ENCODE peak calls at places on chromosome 5, in six cellular contexts. One of them, this sample, is unnamed.

GRCh38 chr5:84437673-84438315 is 53.1 kb upstream of the EDIL3 start:
- DNase-seq in foreskin fibroblast: peak; percentile 14
- DNase-seq in CD8-positive, alpha-beta T cell: no peak
- DNase-seq in fibroblast of pulmonary artery: peak; percentile 73
- DNase-seq in osteocyte: no peak
- DNase-seq in tibial nerve: no peak
- DNase-seq in this sample: no peak

GRCh38 chr5:6302684-6303083 is 75.7 kb downstream of the MED10 start:
- DNase-seq in CD8-positive, alpha-beta T cell: no peak
- DNase-seq in tibial nerve: no peak
- DNase-seq in foreskin fibroblast: no peak
- DNase-seq in fibroblast of pulmonary artery: no peak
- DNase-seq in osteocyte: no peak
- DNase-seq in this sample: no peak

GRCh38 chr5:39452846-39453245 is 28.1 kb upstream of the DAB2 start:
- DNase-seq in tibial nerve: no peak
- DNase-seq in osteocyte: no peak
- DNase-seq in fibroblast of pulmonary artery: peak; percentile 44
- DNase-seq in CD8-positive, alpha-beta T cell: no peak
- DNase-seq in foreskin fibroblast: no peak
- DNase-seq in this sample: no peak

GRCh38 chr5:103901885-103902284 is 339.3 kb upstream of the NUDT12 start:
- DNase-seq in CD8-positive, alpha-beta T cell: no peak
- DNase-seq in fibroblast of pulmonary artery: no peak
- DNase-seq in tibial nerve: no peak
- DNase-seq in osteocyte: no peak
- DNase-seq in foreskin fibroblast: no peak
- DNase-seq in this sample: no peak

GRCh38 chr5:142825378-142826089 is 55.4 kb downstream of the ARHGAP26 start:
- DNase-seq in osteocyte: no peak
- DNase-seq in CD8-positive, alpha-beta T cell: no peak
- DNase-seq in foreskin fibroblast: no peak
- DNase-seq in fibroblast of pulmonary artery: no peak
- DNase-seq in tibial nerve: no peak
- DNase-seq in this sample: no peak

GRCh38 chr5:12661617-12662370 is 757.5 kb upstream of the CTNND2 start:
- DNase-seq in osteocyte: no peak
- DNase-seq in foreskin fibroblast: no peak
- DNase-seq in CD8-positive, alpha-beta T cell: no peak
- DNase-seq in tibial nerve: no peak
- DNase-seq in fibroblast of pulmonary artery: no peak
- DNase-seq in this sample: no peak

GRCh38 chr5:149550267-149550582 is 1.0 kb downstream of the CSNK1A1 start:
- DNase-seq in CD8-positive, alpha-beta T cell: no peak
- DNase-seq in tibial nerve: peak; percentile 17
- DNase-seq in fibroblast of pulmonary artery: peak; percentile 73
- DNase-seq in osteocyte: no peak
- DNase-seq in foreskin fibroblast: peak; percentile 58
- DNase-seq in this sample: no peak

GRCh38 chr5:55896663-55897062 is 45.5 kb downstream of the IL31RA start:
- DNase-seq in CD8-positive, alpha-beta T cell: no peak
- DNase-seq in tibial nerve: no peak
- DNase-seq in osteocyte: no peak
- DNase-seq in fibroblast of pulmonary artery: peak; percentile 56
- DNase-seq in foreskin fibroblast: no peak
- DNase-seq in this sample: no peak

GRCh38 chr5:134846641-134846960 is 833 bp downstream of the C5orf24 start:
- DNase-seq in tibial nerve: no peak
- DNase-seq in foreskin fibroblast: no peak
- DNase-seq in fibroblast of pulmonary artery: peak; percentile 22
- DNase-seq in osteocyte: no peak
- DNase-seq in CD8-positive, alpha-beta T cell: no peak
- DNase-seq in this sample: no peak

GRCh38 chr5:168290902-168291280 is 554 bp upstream of the WWC1 start:
- DNase-seq in foreskin fibroblast: no peak
- DNase-seq in osteocyte: no peak
- DNase-seq in CD8-positive, alpha-beta T cell: no peak
- DNase-seq in fibroblast of pulmonary artery: no peak
- DNase-seq in tibial nerve: no peak
- DNase-seq in this sample: no peak

GRCh38 chr5:168288349-168289245 is 2.8 kb upstream of the WWC1 start:
- DNase-seq in fibroblast of pulmonary artery: no peak
- DNase-seq in foreskin fibroblast: no peak
- DNase-seq in osteocyte: no peak
- DNase-seq in CD8-positive, alpha-beta T cell: no peak
- DNase-seq in tibial nerve: no peak
- DNase-seq in this sample: no peak

GRCh38 chr5:168291961-168292782 is 727 bp downstream of the WWC1 start:
- DNase-seq in osteocyte: no peak
- DNase-seq in foreskin fibroblast: peak; percentile 18
- DNase-seq in CD8-positive, alpha-beta T cell: no peak
- DNase-seq in tibial nerve: no peak
- DNase-seq in fibroblast of pulmonary artery: no peak
- DNase-seq in this sample: peak; percentile 58

GRCh38 chr5:168292783-168293696 is 1.6 kb downstream of the WWC1 start:
- DNase-seq in tibial nerve: no peak
- DNase-seq in osteocyte: no peak
- DNase-seq in foreskin fibroblast: no peak
- DNase-seq in CD8-positive, alpha-beta T cell: no peak
- DNase-seq in fibroblast of pulmonary artery: no peak
- DNase-seq in this sample: no peak

GRCh38 chr5:168291281-168291960 is at the start of gene WWC1:
- DNase-seq in osteocyte: no peak
- DNase-seq in tibial nerve: no peak
- DNase-seq in CD8-positive, alpha-beta T cell: peak; percentile 24
- DNase-seq in foreskin fibroblast: peak; percentile 36
- DNase-seq in fibroblast of pulmonary artery: no peak
- DNase-seq in this sample: peak; percentile 71
- TF ChIP-seq CTCF in osteocyte: peak; percentile 48
- TF ChIP-seq CTCF in tibial nerve: no peak
- TF ChIP-seq CTCF in CD8-positive, alpha-beta T cell: no peak
- TF ChIP-seq CTCF in foreskin fibroblast: peak; percentile 21
- TF ChIP-seq CTCF in fibroblast of pulmonary artery: no peak
- TF ChIP-seq CTCF in this sample: no peak

DNA sequence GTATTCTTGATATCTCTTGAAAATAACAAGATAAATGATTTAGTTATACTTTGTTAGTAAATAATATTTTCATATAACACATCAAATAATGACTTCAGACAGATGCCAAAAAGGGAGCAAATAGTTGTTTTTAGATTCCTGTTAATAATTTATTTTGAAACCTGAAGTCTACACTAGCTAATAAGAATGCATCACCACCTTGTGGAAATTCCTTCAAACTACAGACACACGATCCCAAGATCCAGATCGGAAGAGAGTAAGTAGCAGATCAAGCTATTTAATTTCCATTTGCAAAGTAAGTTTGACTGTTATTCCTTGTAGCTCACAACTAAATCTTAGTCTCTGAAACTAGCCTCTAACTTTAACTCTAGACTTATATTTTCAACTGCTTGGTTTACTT is 35.5 kb upstream of the ISL1 start:
- DNase-seq in CD8-positive, alpha-beta T cell: no peak
- DNase-seq in tibial nerve: no peak
- DNase-seq in fibroblast of pulmonary artery: no peak
- DNase-seq in foreskin fibroblast: no peak
- DNase-seq in osteocyte: no peak
- DNase-seq in this sample: no peak
- TF ChIP-seq CTCF in CD8-positive, alpha-beta T cell: no peak
- TF ChIP-seq CTCF in tibial nerve: no peak
- TF ChIP-seq CTCF in fibroblast of pulmonary artery: no peak
- TF ChIP-seq CTCF in foreskin fibroblast: no peak
- TF ChIP-seq CTCF in osteocyte: no peak
- TF ChIP-seq CTCF in this sample: peak; percentile 55

GRCh38 chr5:17620627-17621026 is 10.4 kb downstream of the TAF11L12 start:
- DNase-seq in foreskin fibroblast: no peak
- DNase-seq in osteocyte: no peak
- DNase-seq in CD8-positive, alpha-beta T cell: no peak
- DNase-seq in tibial nerve: no peak
- DNase-seq in fibroblast of pulmonary artery: no peak
- DNase-seq in this sample: no peak

GRCh38 chr5:17614872-17615605 is 4.8 kb downstream of the TAF11L12 start:
- DNase-seq in CD8-positive, alpha-beta T cell: no peak
- DNase-seq in osteocyte: no peak
- DNase-seq in foreskin fibroblast: no peak
- DNase-seq in fibroblast of pulmonary artery: no peak
- DNase-seq in tibial nerve: no peak
- DNase-seq in this sample: no peak

DNA sequence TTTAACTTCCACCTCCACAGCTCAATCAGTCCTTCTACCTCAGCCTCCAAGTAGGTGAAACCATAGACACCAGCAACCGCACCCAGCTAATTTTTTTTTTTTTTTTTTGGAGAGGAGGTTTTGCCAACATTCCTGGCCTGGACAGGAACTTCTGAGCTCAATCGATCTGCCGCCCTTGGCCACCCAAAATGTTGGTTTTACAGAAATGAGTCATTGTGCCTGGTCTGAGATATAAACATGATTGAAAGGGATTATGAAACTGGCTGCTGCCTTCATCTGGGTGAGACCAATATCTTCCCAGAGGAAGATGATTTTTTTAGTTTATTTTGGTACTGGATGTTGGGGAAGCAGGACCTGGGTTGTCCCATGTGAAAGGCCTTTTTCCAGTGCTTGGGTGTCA is 9.2 kb downstream of the TAF11L12 start:
- DNase-seq in fibroblast of pulmonary artery: no peak
- DNase-seq in foreskin fibroblast: no peak
- DNase-seq in tibial nerve: no peak
- DNase-seq in CD8-positive, alpha-beta T cell: no peak
- DNase-seq in osteocyte: no peak
- DNase-seq in this sample: no peak
- TF ChIP-seq CTCF in fibroblast of pulmonary artery: no peak
- TF ChIP-seq CTCF in foreskin fibroblast: no peak
- TF ChIP-seq CTCF in tibial nerve: no peak
- TF ChIP-seq CTCF in CD8-positive, alpha-beta T cell: no peak
- TF ChIP-seq CTCF in osteocyte: no peak
- TF ChIP-seq CTCF in this sample: no peak

DNA sequence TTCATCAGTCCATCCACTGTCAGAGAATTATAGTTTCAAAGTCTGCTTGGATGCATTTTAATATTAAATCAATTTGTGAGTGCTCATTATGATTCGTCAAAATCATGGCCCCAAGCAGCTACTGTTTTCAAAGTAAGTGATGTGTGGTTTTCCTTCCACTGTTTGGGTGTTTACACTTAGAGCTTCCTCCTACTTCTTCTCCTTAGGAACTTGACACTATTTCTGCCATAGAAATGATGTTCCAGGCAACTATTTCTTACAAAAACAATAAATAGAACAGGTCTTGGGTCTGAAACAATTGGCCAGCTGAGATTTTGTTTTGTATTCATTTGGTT is 132.8 kb upstream of the RAI14 start:
- DNase-seq in fibroblast of pulmonary artery: no peak
- DNase-seq in osteocyte: no peak
- DNase-seq in tibial nerve: no peak
- DNase-seq in foreskin fibroblast: no peak
- DNase-seq in CD8-positive, alpha-beta T cell: no peak
- DNase-seq in this sample: no peak
- TF ChIP-seq CTCF in fibroblast of pulmonary artery: no peak
- TF ChIP-seq CTCF in osteocyte: no peak
- TF ChIP-seq CTCF in tibial nerve: no peak
- TF ChIP-seq CTCF in foreskin fibroblast: no peak
- TF ChIP-seq CTCF in CD8-positive, alpha-beta T cell: peak; percentile 34
- TF ChIP-seq CTCF in this sample: no peak

DNA sequence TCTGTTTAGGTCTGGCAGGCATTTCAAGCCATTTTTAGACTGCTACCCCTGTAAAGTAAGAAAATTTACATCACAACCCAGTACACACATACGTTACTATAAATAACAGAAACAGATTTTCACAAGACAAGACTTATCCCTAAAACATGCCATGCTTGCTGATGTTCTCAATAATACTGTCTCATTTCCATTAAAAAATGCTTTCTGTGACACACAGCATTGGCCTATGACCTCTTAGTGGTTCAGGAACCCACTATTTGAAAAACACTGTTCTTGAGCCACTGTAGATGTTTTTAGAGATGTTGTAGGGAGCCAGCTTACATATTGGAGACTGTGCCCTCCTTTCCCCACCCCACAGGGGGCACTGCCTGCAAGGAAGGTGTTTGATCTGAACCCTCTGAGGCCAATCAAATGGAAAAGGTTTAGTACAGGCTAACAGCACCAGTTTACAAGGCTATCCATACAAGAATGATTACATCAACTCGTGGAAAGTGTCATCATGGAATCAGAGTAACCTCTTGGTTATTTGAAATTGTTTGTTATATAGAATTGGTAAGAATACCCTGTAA is 30.8 kb downstream of the ZSWIM6 start:
- DNase-seq in fibroblast of pulmonary artery: peak; percentile 14
- DNase-seq in foreskin fibroblast: peak; percentile 37
- DNase-seq in osteocyte: no peak
- DNase-seq in CD8-positive, alpha-beta T cell: no peak
- DNase-seq in tibial nerve: no peak
- DNase-seq in this sample: no peak
- TF ChIP-seq CTCF in fibroblast of pulmonary artery: peak; percentile 27
- TF ChIP-seq CTCF in foreskin fibroblast: peak; percentile 28
- TF ChIP-seq CTCF in osteocyte: peak; percentile 35
- TF ChIP-seq CTCF in CD8-positive, alpha-beta T cell: no peak
- TF ChIP-seq CTCF in tibial nerve: no peak
- TF ChIP-seq CTCF in this sample: peak; percentile 15

DNA sequence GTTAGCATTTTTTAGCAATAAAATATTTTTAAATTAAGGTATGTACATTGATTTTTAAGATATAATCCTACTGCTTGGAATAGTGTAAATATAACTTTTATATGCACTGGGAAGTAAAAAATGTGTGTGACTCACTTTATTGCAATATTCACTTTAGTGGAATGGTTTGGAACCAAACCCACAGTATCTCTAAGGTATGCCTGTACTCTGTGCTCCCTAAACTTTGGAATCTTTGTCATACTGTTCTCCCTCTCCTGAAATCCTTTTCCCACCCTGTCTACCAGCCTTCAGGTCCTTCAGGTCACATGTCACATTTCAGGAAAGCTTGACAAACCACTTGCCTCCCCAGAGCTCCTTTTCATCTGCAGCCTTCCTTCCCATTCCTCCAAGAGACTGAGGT is 308.7 kb downstream of the SPOCK1 start:
- DNase-seq in fibroblast of pulmonary artery: peak; percentile 13
- DNase-seq in foreskin fibroblast: peak; percentile 13
- DNase-seq in CD8-positive, alpha-beta T cell: no peak
- DNase-seq in tibial nerve: no peak
- DNase-seq in osteocyte: no peak
- DNase-seq in this sample: no peak
- TF ChIP-seq CTCF in fibroblast of pulmonary artery: no peak
- TF ChIP-seq CTCF in foreskin fibroblast: no peak
- TF ChIP-seq CTCF in CD8-positive, alpha-beta T cell: no peak
- TF ChIP-seq CTCF in tibial nerve: no peak
- TF ChIP-seq CTCF in osteocyte: no peak
- TF ChIP-seq CTCF in this sample: no peak

GRCh38 chr5:120457839-120458507 is 6.1 kb upstream of the PRR16 start:
- DNase-seq in fibroblast of pulmonary artery: peak; percentile 79
- DNase-seq in CD8-positive, alpha-beta T cell: peak; percentile 35
- DNase-seq in tibial nerve: peak; percentile 61
- DNase-seq in foreskin fibroblast: peak; percentile 59
- DNase-seq in osteocyte: peak; percentile 88
- DNase-seq in this sample: peak; percentile 69
- TF ChIP-seq CTCF in fibroblast of pulmonary artery: peak; percentile 63
- TF ChIP-seq CTCF in CD8-positive, alpha-beta T cell: peak; percentile 29
- TF ChIP-seq CTCF in tibial nerve: peak; percentile 56
- TF ChIP-seq CTCF in foreskin fibroblast: peak; percentile 55
- TF ChIP-seq CTCF in osteocyte: peak; percentile 95
- TF ChIP-seq CTCF in this sample: peak; percentile 74

GRCh38 chr5:129664336-129664937 is 83.5 kb upstream of the MINAR2 start:
- DNase-seq in foreskin fibroblast: peak; percentile 29
- DNase-seq in fibroblast of pulmonary artery: peak; percentile 69
- DNase-seq in CD8-positive, alpha-beta T cell: peak; percentile 12
- DNase-seq in tibial nerve: peak; percentile 80
- DNase-seq in osteocyte: no peak
- DNase-seq in this sample: peak; percentile 61
- TF ChIP-seq CTCF in foreskin fibroblast: peak; percentile 74
- TF ChIP-seq CTCF in fibroblast of pulmonary artery: peak; percentile 91
- TF ChIP-seq CTCF in CD8-positive, alpha-beta T cell: peak; percentile 51
- TF ChIP-seq CTCF in tibial nerve: peak; percentile 68
- TF ChIP-seq CTCF in osteocyte: peak; percentile 69
- TF ChIP-seq CTCF in this sample: peak; percentile 93